ENCODE peak calls at places on chromosome 5, in ten cellular contexts. M, C, A, G, Z, Y, N, Q, J and X are unnamed samples.

GRCh38 chr5:5483350-5483749 is 60.9 kb downstream of the ICE1 start:
- DNase-seq in M (no peak), C (no peak), A (no peak), G (no peak), Z (no peak), Y (no peak), N (no peak), Q (no peak), J (no peak), X (no peak)

GRCh38 chr5:13994606-13995336 is 50.3 kb upstream of the DNAH5 start:
- DNase-seq in M (no peak), C (no peak), A (peak; percentile 94), G (no peak), Z (no peak), Y (no peak), N (no peak), Q (no peak), J (no peak), X (no peak)

GRCh38 chr5:138948391-138949222 is 73.5 kb upstream of the LRRTM2 start:
- DNase-seq in M (no peak), C (no peak), A (no peak), G (peak; percentile 34), Z (no peak), Y (no peak), N (no peak), Q (no peak), J (peak; percentile 82), X (no peak)

GRCh38 chr5:10704949-10705621 is 55.9 kb downstream of the DAP start:
- DNase-seq in M (no peak), C (peak; percentile 87), A (peak; percentile 86), G (no peak), Z (no peak), Y (no peak), N (peak; percentile 100), Q (no peak), J (no peak), X (peak; percentile 99)

GRCh38 chr5:7629559-7629958 is 221.4 kb downstream of the CFAP90 start:
- DNase-seq in M (no peak), C (no peak), A (no peak), G (no peak), Z (no peak), Y (no peak), N (no peak), Q (no peak), J (no peak), X (no peak)

GRCh38 chr5:41843456-41844112 is 26.6 kb downstream of the OXCT1 start:
- DNase-seq in M (peak; percentile 42), C (peak; percentile 49), A (peak; percentile 75), G (peak; percentile 67), Z (peak; percentile 82), Y (peak; percentile 78), N (peak; percentile 71), Q (no peak), J (peak; percentile 35), X (peak; percentile 50)

GRCh38 chr5:35789732-35790461 is 66.8 kb upstream of the IL7R start:
- DNase-seq in M (no peak), C (peak; percentile 63), A (no peak), G (no peak), Z (no peak), Y (no peak), N (no peak), Q (no peak), J (no peak), X (no peak)

GRCh38 chr5:139812323-139812722 is 16.7 kb downstream of the PSD2 start:
- DNase-seq in M (no peak), C (no peak), A (no peak), G (no peak), Z (no peak), Y (no peak), N (no peak), Q (no peak), J (no peak), X (no peak)

GRCh38 chr5:39863926-39864572 is 439.3 kb upstream of the DAB2 start:
- DNase-seq in M (no peak), C (no peak), A (no peak), G (no peak), Z (no peak), Y (peak; percentile 3), N (no peak), Q (no peak), J (no peak), X (no peak)

GRCh38 chr5:58735637-58736036 is 152.8 kb downstream of the RAB3C start:
- DNase-seq in M (no peak), C (no peak), A (no peak), G (peak; percentile 26), Z (no peak), Y (no peak), N (no peak), Q (no peak), J (no peak), X (no peak)

GRCh38 chr5:95283761-95284511 is 958 bp downstream of the MCTP1 start:
- DNase-seq in M (peak; percentile 39), C (peak; percentile 26), A (no peak), G (peak; percentile 69), Z (peak; percentile 68), Y (peak; percentile 79), N (peak; percentile 27), Q (no peak), J (peak; percentile 65), X (no peak)

GRCh38 chr5:141366016-141366896 is 2.3 kb downstream of the PCDHGA5 start:
- DNase-seq in M (no peak), C (no peak), A (no peak), G (no peak), Z (no peak), Y (no peak), N (no peak), Q (no peak), J (no peak), X (no peak)

GRCh38 chr5:141374627-141375026 is 936 bp downstream of the PCDHGA6 start:
- DNase-seq in M (no peak), C (no peak), A (no peak), G (no peak), Z (no peak), Y (no peak), N (no peak), Q (no peak), J (no peak), X (no peak)

GRCh38 chr5:141373673-141374317 is at the start of gene PCDHGA6:
- DNase-seq in M (no peak), C (peak; percentile 25), A (peak; percentile 58), G (no peak), Z (no peak), Y (peak; percentile 44), N (no peak), Q (no peak), J (no peak), X (no peak)

GRCh38 chr5:141371572-141372475 is 1.8 kb downstream of the PCDHGB3 start:
- DNase-seq in M (no peak), C (no peak), A (no peak), G (no peak), Z (no peak), Y (no peak), N (no peak), Q (no peak), J (no peak), X (no peak)

DNA sequence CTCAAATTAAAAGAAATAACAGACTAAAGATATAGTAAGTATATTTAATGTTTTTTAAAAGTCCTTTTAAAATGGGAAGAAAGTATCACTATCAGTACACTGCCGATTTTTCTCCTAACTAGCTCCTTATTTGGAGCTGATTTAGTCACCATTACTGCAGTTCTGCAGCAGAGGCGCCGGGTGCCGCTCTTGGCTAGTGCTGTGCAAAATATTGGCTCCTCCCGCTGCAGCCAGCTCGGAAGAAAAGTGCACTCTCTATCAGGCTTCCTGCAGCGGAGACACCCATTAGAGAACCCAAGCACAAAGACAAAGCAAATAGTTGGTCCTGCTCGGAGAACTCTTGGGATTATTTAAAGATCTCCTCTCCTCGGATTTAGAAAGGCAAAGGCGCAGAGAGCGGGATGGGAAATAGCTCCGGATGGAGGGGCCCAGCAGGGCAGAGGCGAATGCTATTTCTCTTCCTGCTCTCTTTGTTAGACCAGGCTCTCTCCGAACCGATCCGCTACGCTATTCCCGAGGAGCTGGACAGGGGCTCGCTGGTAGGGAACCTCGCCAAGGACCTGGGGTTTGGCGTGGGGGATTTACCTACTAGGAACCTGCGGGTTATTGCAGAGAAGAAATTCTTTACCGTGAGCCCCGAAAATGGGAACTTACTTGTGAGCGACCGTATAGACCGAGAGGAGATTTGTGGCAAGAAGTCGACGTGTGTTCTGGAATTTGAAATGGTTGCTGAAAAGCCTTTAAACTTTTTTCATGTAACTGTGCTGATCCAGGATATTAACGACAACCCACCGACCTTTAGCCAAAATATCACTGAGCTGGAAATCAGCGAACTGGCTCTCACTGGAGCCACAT is at the start of gene PCDHGB3:
- DNase-seq in M (peak; percentile 21), C (peak; percentile 53), A (peak; percentile 74), G (no peak), Z (no peak), Y (peak; percentile 77), N (no peak), Q (no peak), J (no peak), X (peak; percentile 14)
- TF ChIP-seq CTCF in M (peak; percentile 64), C (peak; percentile 47), A (peak; percentile 65), G (no peak), Z (no peak), Y (peak; percentile 55), N (no peak), Q (peak; percentile 28), J (no peak), X (peak; percentile 29)

GRCh38 chr5:69525490-69525889 is 32.9 kb downstream of the OCLN start:
- DNase-seq in M (no peak), C (no peak), A (no peak), G (no peak), Z (peak; percentile 23), Y (no peak), N (peak; percentile 87), Q (no peak), J (no peak), X (peak; percentile 77)
- H2AFZ ChIP-seq in M (no peak overlapping the region), C (no peak overlapping the region), A (no peak overlapping the region), G (no peak overlapping the region), Z (no peak overlapping the region), Y (no peak overlapping the region), N (no peak overlapping the region), Q (no peak overlapping the region), J (no peak overlapping the region), X (no peak overlapping the region)

DNA sequence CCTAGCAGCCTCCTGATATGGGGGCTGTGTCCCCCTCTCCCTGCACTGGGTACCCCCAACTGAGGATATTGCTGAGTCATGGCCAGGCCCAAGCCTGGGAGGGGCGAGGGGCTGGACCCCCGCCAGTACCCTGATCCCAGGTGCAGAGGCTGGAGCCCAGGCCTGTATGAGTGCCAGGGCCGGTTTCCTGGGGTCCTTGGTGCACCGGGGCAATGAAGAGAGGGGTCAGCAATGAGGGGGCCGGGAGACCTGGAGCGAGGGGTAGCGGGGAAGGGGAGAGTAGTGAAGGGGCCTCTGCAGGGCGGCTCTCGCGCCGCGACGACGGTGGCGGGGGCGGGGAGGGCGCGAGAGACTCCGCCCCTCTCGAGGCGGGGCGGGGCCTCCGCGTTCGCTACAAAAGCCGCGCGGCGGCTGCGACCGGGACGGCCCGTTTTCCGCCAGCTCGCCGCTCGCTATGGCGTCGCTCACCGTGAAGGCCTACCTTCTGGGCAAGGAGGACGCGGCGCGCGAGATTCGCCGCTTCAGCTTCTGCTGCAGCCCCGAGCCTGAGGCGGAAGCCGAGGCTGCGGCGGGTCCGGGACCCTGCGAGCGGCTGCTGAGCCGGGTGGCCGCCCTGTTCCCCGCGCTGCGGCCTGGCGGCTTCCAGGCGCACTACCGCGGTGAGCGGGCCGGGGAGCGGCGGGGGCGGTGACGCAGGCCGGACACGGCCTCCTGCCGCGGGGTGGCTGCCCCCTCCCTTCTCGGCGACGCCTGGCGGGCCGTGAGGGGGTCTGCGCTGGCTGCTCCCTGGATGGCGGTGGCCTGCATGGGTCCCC is at the start of gene SQSTM1:
- DNase-seq in M (peak; percentile 81), C (peak; percentile 70), A (peak; percentile 74), G (peak; percentile 92), Z (peak; percentile 95), Y (peak; percentile 80), N (peak; percentile 75), Q (no peak), J (peak; percentile 95), X (peak; percentile 87)
- TF ChIP-seq CTCF in M (peak; percentile 44), C (no peak), A (no peak), G (peak; percentile 21), Z (no peak), Y (no peak), N (no peak), Q (no peak), J (no peak), X (no peak)

GRCh38 chr5:165502893-165503696 is 1997.7 kb downstream of the MAT2B start:
- DNase-seq in M (no peak), C (peak; percentile 15), A (peak; percentile 18), G (no peak), Z (no peak), Y (no peak), N (no peak), Q (no peak), J (no peak), X (no peak)
- H2AFZ ChIP-seq in M (no peak overlapping the region), C (peak overlapping the region; percentile 66), A (peak overlapping the region; percentile 38), G (peak overlapping the region; percentile 97), Z (no peak overlapping the region), Y (peak overlapping the region; percentile 56), N (peak overlapping the region; percentile 50), Q (peak overlapping the region; percentile 74), J (no peak overlapping the region), X (no peak overlapping the region)